ENCODE peak calls at places on chromosomes 12 and 14, in five cellular contexts. B is stimulated activated CD8-positive, alpha-beta memory T cell treated with anti-CD3 and anti-CD28 coated beads, Interleukin-2, amount 100 ng/mL, for 1 hour; I is brain microvascular endothelial cell; V is HT-29; O is ureter. J is an unnamed sample.

GRCh38 chr12:120856980-120857379 is 47.2 kb downstream of the SPPL3 start:
- DNase-seq in B (no peak), I (no peak), V (peak), O (no peak), J (no peak)

GRCh38 chr12:50637870-50638481 is 125.9 kb upstream of the ATF1 start:
- DNase-seq in B (no peak), I (peak), V (peak), O (no peak), J (no peak)

GRCh38 chr14:89303452-89304435 is 113.3 kb downstream of the FOXN3 start:
- DNase-seq in B (no peak), I (peak), V (no peak), O (peak), J (no peak)

GRCh38 chr12:96534339-96534738 is 45.0 kb downstream of the CFAP54 start:
- DNase-seq in B (no peak), I (peak), V (no peak), O (no peak), J (no peak)

GRCh38 chr12:2680676-2681039 is 114.1 kb upstream of the FKBP4 start:
- DNase-seq in B (no peak), I (no peak), V (no peak), O (no peak), J (no peak)

GRCh38 chr12:57552692-57553321 is 3.0 kb downstream of the KIF5A start:
- DNase-seq in B (no peak), I (peak), V (no peak), O (no peak), J (no peak)

GRCh38 chr14:61894452-61895077 is 132.3 kb downstream of the SNAPC1 start:
- DNase-seq in B (peak), I (peak), V (peak), O (peak), J (no peak)

GRCh38 chr12:110577717-110578521 is 5.2 kb downstream of the PPTC7 start:
- DNase-seq in B (no peak), I (peak), V (peak), O (peak), J (no peak)

GRCh38 chr12:91923864-91924263 is 221.8 kb downstream of the BTG1 start:
- DNase-seq in B (no peak), I (no peak), V (no peak), O (no peak), J (no peak)

GRCh38 chr14:63203618-63204406 is 431 bp upstream of the RHOJ start:
- DNase-seq in B (no peak), I (peak), V (no peak), O (peak), J (peak)

GRCh38 chr12:115963030-115963480 is 314.4 kb downstream of the MED13L start:
- DNase-seq in B (no peak), I (peak), V (no peak), O (no peak), J (no peak)

GRCh38 chr12:3038931-3039510 is 38.2 kb upstream of the TSPAN9 start:
- DNase-seq in B (no peak), I (no peak), V (no peak), O (no peak), J (no peak)

GRCh38 chr14:62645649-62646048 is 399.6 kb downstream of the KCNH5 start:
- DNase-seq in B (no peak), I (no peak), V (no peak), O (no peak), J (no peak)

GRCh38 chr14:56145181-56145580 is 27.0 kb downstream of the PELI2 start:
- DNase-seq in B (no peak), I (peak), V (no peak), O (no peak), J (no peak)

GRCh38 chr12:67720383-67720856 is 71.9 kb downstream of the DYRK2 start:
- DNase-seq in B (no peak), I (peak), V (no peak), O (peak), J (no peak)

GRCh38 chr14:53316504-53316903 is 163.4 kb upstream of the DDHD1 start:
- DNase-seq in B (no peak), I (no peak), V (no peak), O (no peak), J (no peak)

GRCh38 chr12:102053062-102053349 is 8.8 kb downstream of the WASHC3 start:
- DNase-seq in B (no peak), I (no peak), V (no peak), O (no peak), J (no peak)

GRCh38 chr12:104890463-104891096 is 67.5 kb downstream of the SLC41A2 start:
- DNase-seq in B (no peak), I (no peak), V (no peak), O (no peak), J (no peak)

GRCh38 chr12:104578453-104578852 is 121.7 kb downstream of the CHST11 start:
- DNase-seq in B (no peak), I (peak), V (no peak), O (no peak), J (no peak)

GRCh38 chr12:52630609-52631200 is 12.3 kb upstream of the KRT73 start:
- DNase-seq in B (no peak), I (no peak), V (no peak), O (peak), J (no peak)

GRCh38 chr12:107310621-107311020 is 217.3 kb upstream of the CRY1 start:
- DNase-seq in B (no peak), I (no peak), V (no peak), O (no peak), J (no peak)

GRCh38 chr12:93441111-93441616 is 583 bp downstream of the UBE2N start:
- DNase-seq in B (peak), I (no peak), V (peak), O (no peak), J (no peak)

GRCh38 chr12:42868291-42868690 is 278.7 kb upstream of the PRICKLE1 start:
- DNase-seq in B (no peak), I (no peak), V (no peak), O (no peak), J (no peak)

GRCh38 chr12:127881371-127882140 is 385.4 kb upstream of the TMEM132C start:
- DNase-seq in B (no peak), I (no peak), V (no peak), O (no peak), J (no peak)